ENCODE peak calls at places on chromosomes 1 and 21, in six cellular contexts. K is left ventricle myocardium inferior; T is effector memory CD4-positive, alpha-beta T cell; G is ascending aorta; W is keratinocyte; P is stomach. B is an unnamed sample. For H3K36me3, the result is how much of the 10 kb centered on the place peaks cover.

GRCh38 chr21:44058652-44058964 is 46.5 kb downstream of the TRAPPC10 start:
- DNase-seq in T (no peak), P (no peak), K (no peak), G (no peak), W (no peak), B (no peak)

GRCh38 chr1:67020304-67020703 is 33.6 kb downstream of the SLC35D1 start:
- DNase-seq in K (no peak), P (no peak), W (no peak), T (no peak), G (no peak), B (no peak)

GRCh38 chr1:209190591-209191241 is 392.8 kb upstream of the CAMK1G start:
- DNase-seq in T (no peak), W (peak), K (no peak), G (no peak), P (peak), B (no peak)

GRCh38 chr1:224259986-224260385 is 70.0 kb downstream of the NVL start:
- DNase-seq in G (no peak), K (no peak), P (no peak), T (no peak), W (no peak), B (no peak)

GRCh38 chr1:65166572-65167305 is 18.7 kb downstream of the AK4 start:
- DNase-seq in P (no peak), K (no peak), T (no peak), W (no peak), G (no peak), B (no peak)

GRCh38 chr1:24557711-24558121 is 1.8 kb downstream of the NCMAP start:
- DNase-seq in K (no peak), P (peak), G (no peak), W (no peak), T (no peak), B (no peak)

GRCh38 chr1:109765896-109766615 is 2.3 kb upstream of the EPS8L3 start:
- DNase-seq in T (no peak), G (peak), W (no peak), K (peak), P (peak), B (no peak)

GRCh38 chr1:64664287-64664686 is 80.6 kb upstream of the RAVER2 start:
- DNase-seq in P (no peak), G (no peak), W (no peak), T (no peak), K (no peak), B (no peak)

GRCh38 chr1:226414098-226414698 is 6.3 kb upstream of the PARP1 start:
- DNase-seq in W (no peak), P (no peak), G (no peak), T (no peak), K (no peak), B (no peak)

GRCh38 chr1:27522148-27522859 is 32.3 kb upstream of the WASF2 start:
- DNase-seq in T (peak), W (peak), K (no peak), G (peak), P (peak), B (no peak)

GRCh38 chr1:3441880-3442279 is 12.6 kb upstream of the ARHGEF16 start:
- DNase-seq in T (no peak), G (no peak), K (no peak), P (no peak), W (no peak), B (no peak)

GRCh38 chr1:8408151-8408839 is 90.4 kb downstream of the SLC45A1 start:
- DNase-seq in T (no peak), P (peak), W (no peak), G (no peak), K (peak), B (peak)

GRCh38 chr1:29397981-29398380 is 161.7 kb downstream of the PTPRU start:
- DNase-seq in K (no peak), G (no peak), P (no peak), T (no peak), W (no peak), B (no peak)

GRCh38 chr1:171788696-171789095 is 7.2 kb downstream of the METTL13 start:
- DNase-seq in W (no peak), K (no peak), G (no peak), P (no peak), T (no peak), B (no peak)

GRCh38 chr1:69191280-69191679 is 376.4 kb upstream of the LRRC7 start:
- DNase-seq in W (no peak), G (no peak), P (no peak), K (no peak), T (no peak), B (no peak)

GRCh38 chr21:32474179-32475059 is 61.9 kb downstream of the EVA1C start:
- DNase-seq in K (no peak), P (peak), G (no peak), T (no peak), W (no peak), B (no peak)

GRCh38 chr1:224980181-224980580 is 50.7 kb downstream of the DNAH14 start:
- DNase-seq in T (no peak), W (no peak), G (no peak), P (no peak), K (no peak), B (no peak)

GRCh38 chr1:236103646-236104218 is 38.6 kb upstream of the GPR137B start:
- DNase-seq in G (no peak), P (peak), K (no peak), W (no peak), T (peak), B (no peak)

GRCh38 chr1:153032677-153033308 is 1.8 kb downstream of the SPRR1B start:
- DNase-seq in T (no peak), P (no peak), W (peak), K (no peak), G (no peak), B (no peak)

GRCh38 chr1:247357062-247357780 is 25.6 kb upstream of the ZNF496 start:
- DNase-seq in P (no peak), W (no peak), K (peak), T (no peak), G (no peak), B (no peak)

GRCh38 chr1:22487781-22488180 is 36.1 kb downstream of the ZBTB40 start:
- DNase-seq in W (no peak), G (no peak), P (no peak), T (no peak), K (no peak), B (no peak)

GRCh38 chr1:207026177-207026576 is 6.4 kb downstream of the C1orf116 start:
- DNase-seq in K (no peak), P (no peak), G (no peak), W (no peak), T (no peak), B (no peak)

GRCh38 chr1:187396929-187397796 is 568.4 kb downstream of the PLA2G4A start:
- DNase-seq in P (no peak), W (no peak), T (no peak), G (no peak), K (no peak), B (no peak)

GRCh38 chr21:39602793-39603192 is 9.9 kb upstream of the B3GALT5 start:
- DNase-seq in P (no peak), K (no peak), T (no peak), W (no peak), G (no peak), B (no peak)

GRCh38 chr1:101474039-101474665 is 237.3 kb downstream of the S1PR1 start:
- DNase-seq in G (no peak), W (no peak), P (no peak), K (no peak), T (no peak), B (no peak)

GRCh38 chr1:44801491-44802305 is 1.5 kb downstream of the PLK3 start:
- DNase-seq in P (no peak), G (no peak), K (peak), W (no peak), T (no peak), B (no peak)

GRCh38 chr1:20426923-20427322 is 59.1 kb downstream of the CAMK2N1 start:
- DNase-seq in P (no peak), K (no peak), G (no peak), T (no peak), W (peak), B (no peak)

GRCh38 chr1:116853680-116854191 is 56.0 kb upstream of the PTGFRN start:
- DNase-seq in T (no peak), G (no peak), K (no peak), P (peak), W (no peak), B (no peak)

GRCh38 chr1:21673277-21673780 is 4.2 kb upstream of the RAP1GAP start:
- DNase-seq in K (peak), T (no peak), G (no peak), P (peak), W (no peak), B (no peak)

GRCh38 chr1:6503884-6504602 is 12.6 kb upstream of the PLEKHG5 start:
- DNase-seq in T (no peak), K (no peak), W (no peak), G (no peak), P (no peak), B (no peak)

GRCh38 chr1:226884966-226885820 is 14.8 kb downstream of the PSEN2 start:
- DNase-seq in W (no peak), T (no peak), G (no peak), K (no peak), P (no peak), B (no peak)

GRCh38 chr1:10634428-10635384 is 160.0 kb downstream of the PEX14 start:
- DNase-seq in P (no peak), K (no peak), T (no peak), G (peak), W (peak), B (no peak)

GRCh38 chr1:29514361-29515187 is 278.3 kb downstream of the PTPRU start:
- DNase-seq in T (no peak), K (no peak), P (peak), W (no peak), G (no peak), B (no peak)

GRCh38 chr1:3530086-3530930 is 75.8 kb downstream of the ARHGEF16 start:
- DNase-seq in W (no peak), G (no peak), K (no peak), P (peak), T (no peak), B (no peak)

GRCh38 chr21:39168800-39169199 is 14.5 kb downstream of the PSMG1 start:
- DNase-seq in P (no peak), T (no peak), W (no peak), K (no peak), G (no peak), B (no peak)

GRCh38 chr1:113758631-113759340 is 500 bp downstream of the PHTF1 start:
- DNase-seq in K (peak), P (peak), G (no peak), T (peak), W (no peak), B (peak)

GRCh38 chr1:173127369-173128307 is 76.9 kb upstream of the TNFSF18 start:
- DNase-seq in K (no peak), P (peak), T (no peak), G (no peak), W (no peak), B (no peak)

GRCh38 chr21:31398574-31398973 is 54.5 kb upstream of the TIAM1 start:
- DNase-seq in K (no peak), G (no peak), P (no peak), T (no peak), W (no peak), B (no peak)

GRCh38 chr1:206555473-206555935 is 48.2 kb downstream of the RASSF5 start:
- DNase-seq in P (no peak), T (peak), G (no peak), W (no peak), K (peak), B (no peak)

DNA sequence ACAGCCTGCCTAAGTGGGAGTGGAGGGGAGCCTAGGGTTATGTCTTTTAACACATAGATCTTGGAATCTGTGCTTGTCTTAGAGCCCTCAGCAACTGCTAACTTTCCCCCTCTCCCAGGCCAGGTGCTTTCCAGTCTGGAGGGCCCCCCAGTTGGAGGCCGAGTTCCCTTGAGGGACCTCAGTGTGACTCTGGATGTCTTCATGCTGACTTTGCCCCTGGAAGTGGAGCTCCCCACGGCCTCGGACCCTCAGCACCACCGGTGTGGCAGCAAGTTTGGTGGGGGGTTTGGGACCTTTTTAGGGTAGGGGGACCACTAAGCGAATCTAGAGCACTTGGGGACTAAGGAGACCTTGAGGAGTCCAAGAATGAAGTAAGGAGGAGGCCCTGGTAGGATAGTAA is 22.9 kb downstream of the HYI start:
- DNase-seq in P (no peak), G (no peak), K (no peak), T (no peak), W (no peak), B (no peak)
- H3K36me3 ChIP-seq in P (half or more), G (half or more), K (half or more), T (half or more), W (half or more), B (half or more)

DNA sequence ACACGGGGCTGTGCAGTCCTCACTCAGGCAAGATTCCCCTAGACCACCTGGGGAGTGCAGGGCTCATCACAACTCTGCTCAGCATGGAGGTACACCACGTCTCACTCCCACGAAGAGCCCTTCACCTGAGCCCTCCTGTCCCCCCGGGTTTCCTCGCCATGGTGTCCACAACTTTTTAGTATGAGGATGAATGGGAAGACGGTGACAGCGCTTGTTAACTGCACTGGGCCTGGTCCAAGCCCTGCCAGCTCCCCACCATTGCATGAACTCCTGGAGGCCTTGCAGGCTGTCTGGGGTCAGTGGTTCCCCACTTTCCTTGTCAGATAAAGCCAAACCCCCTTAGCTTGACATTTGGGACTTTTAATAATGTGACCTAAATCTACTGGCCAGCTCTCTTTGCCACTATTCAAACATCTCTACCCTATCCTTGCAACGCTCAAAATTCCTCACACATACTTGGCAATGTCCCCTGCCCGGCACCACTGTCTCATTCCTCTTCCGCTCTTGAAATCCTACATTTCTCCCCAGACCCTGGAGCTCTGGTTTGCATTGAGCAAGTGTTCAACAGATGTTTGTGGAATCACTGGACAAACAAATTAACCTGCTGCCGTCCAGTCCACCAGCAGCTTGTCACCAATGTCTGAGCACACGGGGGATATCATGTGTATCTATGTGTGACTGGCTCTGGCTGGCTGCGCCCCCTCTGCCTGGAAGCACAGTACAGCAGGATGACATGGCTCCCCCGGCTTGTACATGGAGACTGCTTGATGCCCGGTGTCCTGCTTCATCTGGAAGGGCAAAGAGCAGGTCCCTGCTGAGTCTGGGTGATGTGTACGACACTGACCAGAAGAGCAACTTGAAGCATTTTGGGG is 11.2 kb downstream of the TMEM9 start:
- DNase-seq in T (no peak), G (no peak), K (no peak), P (no peak), W (no peak), B (no peak)
- H3K36me3 ChIP-seq in T (half or more), G (half or more), K (half or more), P (half or more), W (under half), B (under half)

GRCh38 chr21:41746744-41747006 is 20.2 kb downstream of the RIPK4 start:
- DNase-seq in P (no peak), T (no peak), G (no peak), K (no peak), W (no peak), B (no peak)
- H3K36me3 ChIP-seq in P (under half), T (under half), G (under half), K (under half), W (half or more), B (under half)

GRCh38 chr1:1394116-1394515 is 5.0 kb downstream of the CCNL2 start:
- DNase-seq in G (no peak), W (no peak), K (no peak), P (no peak), T (no peak), B (no peak)
- H3K36me3 ChIP-seq in G (half or more), W (half or more), K (half or more), P (half or more), T (half or more), B (half or more)

GRCh38 chr1:36287595-36287994 is 18.6 kb upstream of the SH3D21 start:
- DNase-seq in P (no peak), T (no peak), G (no peak), K (no peak), W (no peak), B (no peak)

GRCh38 chr1:36285450-36286101 is 20.6 kb upstream of the SH3D21 start:
- DNase-seq in K (no peak), T (peak), G (no peak), P (peak), W (peak), B (no peak)

GRCh38 chr1:36284061-36284460 is 22.1 kb upstream of the SH3D21 start:
- DNase-seq in K (no peak), P (no peak), G (no peak), W (no peak), T (no peak), B (no peak)

GRCh38 chr1:36284517-36284916 is 21.7 kb upstream of the SH3D21 start:
- DNase-seq in G (no peak), W (no peak), P (no peak), K (no peak), T (no peak), B (no peak)

DNA sequence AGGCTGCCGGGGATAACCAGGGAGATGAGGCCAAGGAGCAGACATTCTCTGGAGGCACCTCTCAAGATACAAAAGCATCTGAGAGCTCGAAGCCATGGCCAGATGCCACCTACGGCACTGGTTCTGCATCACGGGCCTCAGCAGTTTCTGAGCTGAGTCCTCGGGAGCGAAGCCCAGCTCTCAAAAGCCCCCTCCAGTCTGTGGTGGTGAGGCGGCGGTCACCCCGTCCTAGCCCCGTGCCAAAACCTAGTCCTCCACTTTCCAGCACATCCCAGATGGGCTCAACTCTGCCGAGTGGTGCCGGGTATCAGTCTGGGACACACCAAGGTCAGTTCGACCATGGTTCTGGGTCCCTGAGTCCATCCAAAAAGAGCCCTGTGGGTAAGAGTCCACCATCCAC is 19.4 kb upstream of the SH3D21 start:
- DNase-seq in G (no peak), K (no peak), W (no peak), P (no peak), T (no peak), B (no peak)
- H3K36me3 ChIP-seq in G (half or more), K (half or more), W (under half), P (half or more), T (half or more), B (under half)

GRCh38 chr1:31315902-31316301 is 19.1 kb downstream of the ZCCHC17 start:
- DNase-seq in K (no peak), G (no peak), T (no peak), W (no peak), P (no peak), B (no peak)
- H3K36me3 ChIP-seq in K (half or more), G (half or more), T (half or more), W (under half), P (under half), B (under half)

DNA sequence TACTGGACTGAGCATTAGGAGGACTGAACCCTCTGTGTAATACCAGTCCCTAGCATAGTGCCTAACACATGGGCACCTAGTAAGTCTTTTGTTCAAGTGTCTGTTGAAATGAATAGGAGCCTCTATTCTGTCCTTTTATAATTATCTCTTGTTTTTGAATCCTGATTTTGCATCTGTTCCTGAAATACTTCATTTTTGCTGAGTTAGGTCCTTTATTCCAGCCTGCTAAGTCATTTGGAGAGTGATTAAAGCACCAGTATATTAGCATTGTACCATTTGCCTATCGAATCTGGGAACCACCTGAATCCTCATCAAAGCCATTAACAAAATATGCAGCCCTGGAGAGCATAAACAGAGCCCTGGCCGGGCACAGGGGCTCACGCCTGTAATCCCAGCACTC is 32.3 kb downstream of the YARS1 start:
- DNase-seq in P (no peak), G (no peak), K (no peak), T (no peak), W (no peak), B (no peak)
- H3K36me3 ChIP-seq in P (half or more), G (half or more), K (half or more), T (half or more), W (under half), B (under half)

DNA sequence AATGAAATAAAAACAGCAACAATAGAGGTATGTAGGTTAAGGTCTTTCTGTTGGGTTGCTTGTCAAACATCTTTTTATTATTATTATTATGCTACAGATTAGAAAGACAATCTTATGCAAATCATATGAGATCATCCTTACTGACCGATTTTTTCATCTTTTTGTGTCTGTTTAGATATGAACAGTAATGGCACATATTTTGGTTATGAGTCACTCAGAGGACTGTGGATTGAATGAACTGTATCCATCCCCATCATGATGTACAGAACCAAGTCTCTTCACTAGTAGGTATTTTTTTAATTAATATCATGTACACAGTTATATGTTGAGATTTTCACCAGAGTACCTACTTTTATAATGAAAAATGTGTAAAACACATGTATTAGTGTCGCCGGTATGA is 159.1 kb downstream of the CHRM3 start:
- DNase-seq in P (no peak), G (no peak), T (no peak), W (no peak), K (no peak), B (no peak)
- H3K36me3 ChIP-seq in P (under half), G (under half), T (under half), W (under half), K (under half), B (under half)

DNA sequence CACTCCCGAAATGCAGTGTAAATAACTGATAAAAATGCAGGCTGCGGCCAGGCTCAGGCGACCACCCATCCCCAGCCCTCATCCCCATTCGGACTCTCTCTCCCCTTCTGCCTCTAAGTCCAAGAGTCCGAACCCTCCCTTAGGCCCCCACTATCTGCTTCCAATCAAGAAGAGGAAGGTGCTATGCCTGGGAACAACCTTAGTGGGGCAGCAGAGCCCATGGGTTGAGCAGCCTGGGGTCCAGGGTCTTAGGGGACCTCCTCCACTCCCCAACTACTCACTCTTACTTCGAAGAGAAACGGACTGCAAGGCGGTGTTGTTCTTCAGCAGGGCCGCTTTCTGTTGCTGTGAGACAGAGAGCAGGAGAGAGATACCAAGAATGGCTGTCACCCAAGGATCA is 12.2 kb downstream of the ARHGEF2 start:
- DNase-seq in K (no peak), G (no peak), P (no peak), T (no peak), W (no peak), B (no peak)
- H3K36me3 ChIP-seq in K (half or more), G (half or more), P (half or more), T (half or more), W (under half), B (half or more)